ENCODE peak calls at places on chromosomes 2 and 18, in four cellular contexts. One of them, this sample, is unnamed.

GRCh38 chr2:185179783-185180182 is 558.8 kb upstream of the FSIP2 start:
- DNase-seq in H1: no peak
- DNase-seq in GM12878: no peak
- DNase-seq in K562: no peak
- DNase-seq in this sample: no peak

GRCh38 chr2:117693166-117693565 is 121.3 kb upstream of the DDX18 start:
- DNase-seq in H1: no peak
- DNase-seq in GM12878: no peak
- DNase-seq in K562: no peak
- DNase-seq in this sample: no peak

GRCh38 chr2:230866704-230867561 is 2.2 kb downstream of the ITM2C start:
- DNase-seq in H1: peak
- DNase-seq in GM12878: no peak
- DNase-seq in K562: no peak
- DNase-seq in this sample: no peak

GRCh38 chr18:63320690-63321265 is 1.2 kb upstream of the BCL2 start:
- DNase-seq in H1: peak
- DNase-seq in GM12878: no peak
- DNase-seq in K562: peak
- DNase-seq in this sample: no peak

GRCh38 chr2:42028571-42029148 is 19.2 kb upstream of the PKDCC start:
- DNase-seq in H1: no peak
- DNase-seq in GM12878: peak
- DNase-seq in K562: no peak
- DNase-seq in this sample: no peak

GRCh38 chr2:233817305-233817980 is 36.9 kb downstream of the HJURP start:
- DNase-seq in H1: no peak
- DNase-seq in GM12878: no peak
- DNase-seq in K562: no peak
- DNase-seq in this sample: no peak

GRCh38 chr2:225400060-225400511 is 576 bp downstream of the NYAP2 start:
- DNase-seq in H1: peak
- DNase-seq in GM12878: no peak
- DNase-seq in K562: no peak
- DNase-seq in this sample: no peak

GRCh38 chr2:67994716-67995115 is 68.1 kb downstream of the C1D start:
- DNase-seq in H1: no peak
- DNase-seq in GM12878: no peak
- DNase-seq in K562: no peak
- DNase-seq in this sample: no peak

GRCh38 chr2:175880-176800 is 87.7 kb downstream of the SH3YL1 start:
- DNase-seq in H1: no peak
- DNase-seq in GM12878: no peak
- DNase-seq in K562: no peak
- DNase-seq in this sample: no peak

GRCh38 chr2:10664652-10665051 is 25.1 kb downstream of the NOL10 start:
- DNase-seq in H1: no peak
- DNase-seq in GM12878: no peak
- DNase-seq in K562: no peak
- DNase-seq in this sample: no peak

GRCh38 chr18:58538604-58539386 is 90.1 kb downstream of the ALPK2 start:
- DNase-seq in H1: no peak
- DNase-seq in GM12878: no peak
- DNase-seq in K562: no peak
- DNase-seq in this sample: no peak

GRCh38 chr18:34018358-34018757 is 206.4 kb downstream of the NOL4 start:
- DNase-seq in H1: no peak
- DNase-seq in GM12878: no peak
- DNase-seq in K562: no peak
- DNase-seq in this sample: no peak

GRCh38 chr2:68925298-68925885 is 27.3 kb downstream of the GKN2 start:
- DNase-seq in H1: no peak
- DNase-seq in GM12878: peak
- DNase-seq in K562: peak
- DNase-seq in this sample: peak

GRCh38 chr18:3596324-3597158 is 146.6 kb downstream of the TGIF1 start:
- DNase-seq in H1: no peak
- DNase-seq in GM12878: no peak
- DNase-seq in K562: peak
- DNase-seq in this sample: no peak

GRCh38 chr18:60722742-60723141 is 350.2 kb upstream of the MC4R start:
- DNase-seq in H1: no peak
- DNase-seq in GM12878: no peak
- DNase-seq in K562: no peak
- DNase-seq in this sample: no peak

GRCh38 chr18:7645756-7646155 is 78.6 kb downstream of the PTPRM start:
- DNase-seq in H1: no peak
- DNase-seq in GM12878: no peak
- DNase-seq in K562: no peak
- DNase-seq in this sample: no peak

GRCh38 chr18:60543646-60544045 is 171.1 kb upstream of the MC4R start:
- DNase-seq in H1: no peak
- DNase-seq in GM12878: no peak
- DNase-seq in K562: no peak
- DNase-seq in this sample: no peak

GRCh38 chr2:174949988-174950687 is 55.0 kb downstream of the CHN1 start:
- DNase-seq in H1: no peak
- DNase-seq in GM12878: no peak
- DNase-seq in K562: no peak
- DNase-seq in this sample: no peak

GRCh38 chr2:166625670-166626069 is 131.6 kb upstream of the SCN7A start:
- DNase-seq in H1: no peak
- DNase-seq in GM12878: no peak
- DNase-seq in K562: no peak
- DNase-seq in this sample: no peak

GRCh38 chr18:23317975-23318675 is 135.0 kb upstream of the RIOK3 start:
- DNase-seq in H1: no peak
- DNase-seq in GM12878: no peak
- DNase-seq in K562: no peak
- DNase-seq in this sample: no peak

GRCh38 chr18:32372381-32373061 is 98.2 kb downstream of the GAREM1 start:
- DNase-seq in H1: no peak
- DNase-seq in GM12878: no peak
- DNase-seq in K562: no peak
- DNase-seq in this sample: no peak

GRCh38 chr18:68034293-68034692 is 517.8 kb upstream of the DSEL start:
- DNase-seq in H1: no peak
- DNase-seq in GM12878: no peak
- DNase-seq in K562: no peak
- DNase-seq in this sample: no peak

GRCh38 chr2:168740360-168740759 is 62.1 kb upstream of the NOSTRIN start:
- DNase-seq in H1: no peak
- DNase-seq in GM12878: no peak
- DNase-seq in K562: no peak
- DNase-seq in this sample: no peak

GRCh38 chr2:188495990-188496431 is 204.3 kb downstream of the GULP1 start:
- DNase-seq in H1: no peak
- DNase-seq in GM12878: no peak
- DNase-seq in K562: peak
- DNase-seq in this sample: no peak

GRCh38 chr18:11176416-11176815 is 27.0 kb upstream of the PIEZO2 start:
- DNase-seq in H1: no peak
- DNase-seq in GM12878: no peak
- DNase-seq in K562: no peak
- DNase-seq in this sample: no peak

GRCh38 chr2:176079851-176080539 is 3.8 kb downstream of the EVX2 start:
- DNase-seq in H1: peak
- DNase-seq in GM12878: no peak
- DNase-seq in K562: peak
- DNase-seq in this sample: no peak

GRCh38 chr2:200172944-200173481 is 133.5 kb upstream of the SPATS2L start:
- DNase-seq in H1: no peak
- DNase-seq in GM12878: no peak
- DNase-seq in K562: no peak
- DNase-seq in this sample: no peak

GRCh38 chr2:9251154-9252001 is 44.8 kb downstream of the ASAP2 start:
- DNase-seq in H1: no peak
- DNase-seq in GM12878: no peak
- DNase-seq in K562: no peak
- DNase-seq in this sample: no peak

GRCh38 chr2:42804338-42804737 is 12.0 kb upstream of the HAAO start:
- DNase-seq in H1: no peak
- DNase-seq in GM12878: no peak
- DNase-seq in K562: no peak
- DNase-seq in this sample: no peak

GRCh38 chr2:174590928-174591648 is 6.5 kb downstream of the WIPF1 start:
- DNase-seq in H1: no peak
- DNase-seq in GM12878: no peak
- DNase-seq in K562: no peak
- DNase-seq in this sample: no peak

GRCh38 chr2:79717364-79718007 is 204.6 kb downstream of the CTNNA2 start:
- DNase-seq in H1: no peak
- DNase-seq in GM12878: no peak
- DNase-seq in K562: no peak
- DNase-seq in this sample: peak

GRCh38 chr2:136384541-136385303 is 266.8 kb upstream of the CXCR4 start:
- DNase-seq in H1: no peak
- DNase-seq in GM12878: no peak
- DNase-seq in K562: peak
- DNase-seq in this sample: peak

GRCh38 chr2:46096272-46096671 is 200.9 kb upstream of the EPAS1 start:
- DNase-seq in H1: no peak
- DNase-seq in GM12878: no peak
- DNase-seq in K562: no peak
- DNase-seq in this sample: no peak

GRCh38 chr18:48959921-48960920 is 9.5 kb upstream of the SMAD7 start:
- DNase-seq in H1: no peak
- DNase-seq in GM12878: no peak
- DNase-seq in K562: no peak
- DNase-seq in this sample: no peak

DNA sequence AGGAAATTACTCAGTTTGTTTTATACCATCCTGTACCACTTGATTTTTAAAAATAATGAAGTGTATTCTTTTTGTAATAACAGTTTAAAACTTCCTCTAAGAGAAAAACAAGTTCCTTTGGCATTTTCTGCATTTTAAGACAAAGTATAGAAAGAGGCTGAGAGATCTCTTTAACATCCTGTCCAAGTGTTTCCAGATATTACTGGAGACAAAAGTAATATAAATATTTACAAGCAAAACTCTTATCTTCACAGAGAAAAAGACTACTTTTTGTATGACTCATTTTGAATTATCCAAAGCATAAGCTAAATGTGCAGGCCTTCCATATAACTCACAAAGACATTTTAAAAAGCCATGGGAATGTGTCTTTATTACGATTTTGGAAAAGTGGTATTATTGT is 221.1 kb downstream of the RDH14 start:
- DNase-seq in H1: no peak
- DNase-seq in GM12878: no peak
- DNase-seq in K562: no peak
- DNase-seq in this sample: no peak
- TF ChIP-seq SIN3A in H1: no peak
- TF ChIP-seq SIN3A in GM12878: no peak
- TF ChIP-seq SIN3A in K562: no peak
- TF ChIP-seq SIN3A in this sample: no peak

GRCh38 chr18:73840319-73841065 is 307.1 kb downstream of the FBXO15 start:
- DNase-seq in H1: no peak
- DNase-seq in GM12878: no peak
- DNase-seq in K562: no peak
- DNase-seq in this sample: no peak

GRCh38 chr18:73841661-73842060 is 306.0 kb downstream of the FBXO15 start:
- DNase-seq in H1: no peak
- DNase-seq in GM12878: no peak
- DNase-seq in K562: no peak
- DNase-seq in this sample: no peak

GRCh38 chr18:73839441-73839840 is 308.2 kb downstream of the FBXO15 start:
- DNase-seq in H1: no peak
- DNase-seq in GM12878: no peak
- DNase-seq in K562: no peak
- DNase-seq in this sample: no peak

GRCh38 chr18:73848656-73849055 is 299.0 kb downstream of the FBXO15 start:
- DNase-seq in H1: no peak
- DNase-seq in GM12878: no peak
- DNase-seq in K562: no peak
- DNase-seq in this sample: no peak

DNA sequence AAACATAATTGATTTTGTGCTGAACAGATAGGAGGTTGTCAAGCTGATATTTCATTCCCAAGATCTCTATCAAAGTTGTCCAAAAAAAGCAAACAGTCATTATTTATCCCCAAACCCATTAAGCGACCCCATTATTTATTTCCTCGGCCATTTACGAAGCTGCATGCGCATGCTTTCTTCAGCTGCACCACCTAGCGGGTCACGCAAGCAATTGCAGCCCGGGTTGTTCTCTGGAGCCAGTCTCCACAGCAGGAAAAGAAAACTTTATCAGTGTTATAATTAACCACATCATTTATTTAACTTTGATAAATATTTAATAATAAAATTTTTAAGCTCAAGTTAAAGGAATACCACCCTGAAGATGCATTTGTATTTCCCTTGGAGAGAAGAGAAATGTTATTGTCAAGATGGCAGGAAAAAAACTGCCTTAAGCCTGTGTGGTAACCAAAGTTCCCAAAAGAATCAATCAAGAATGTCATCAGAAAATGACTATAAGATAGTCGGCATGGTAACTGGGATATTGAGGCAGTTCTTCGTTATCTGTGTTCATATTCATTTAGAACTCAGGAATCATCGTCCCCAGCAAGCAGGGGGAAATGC is 304.7 kb downstream of the FBXO15 start:
- DNase-seq in H1: peak
- DNase-seq in GM12878: peak
- DNase-seq in K562: peak
- DNase-seq in this sample: peak
- TF ChIP-seq SIN3A in H1: no peak
- TF ChIP-seq SIN3A in GM12878: no peak
- TF ChIP-seq SIN3A in K562: no peak
- TF ChIP-seq SIN3A in this sample: no peak

DNA sequence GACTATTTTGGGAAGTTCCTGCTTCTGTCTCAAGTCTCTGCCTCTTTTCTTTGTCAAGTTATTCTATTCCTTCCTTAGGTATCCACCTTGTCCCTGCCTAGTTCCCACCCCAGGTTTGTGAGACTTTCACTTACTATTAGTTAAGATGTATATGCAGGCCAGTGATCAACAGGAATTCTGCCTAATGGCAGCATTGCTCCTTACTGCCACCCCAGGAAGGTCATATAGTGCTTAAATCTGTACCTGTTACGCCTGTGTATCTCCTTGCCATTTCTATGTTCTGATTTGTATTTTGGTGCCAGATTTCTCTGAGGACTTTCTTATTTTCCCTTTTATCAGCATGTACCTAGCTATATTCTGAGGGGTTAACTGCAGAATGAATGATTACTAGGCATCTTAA is 746.0 kb upstream of the TMEFF2 start:
- DNase-seq in H1: no peak
- DNase-seq in GM12878: no peak
- DNase-seq in K562: no peak
- DNase-seq in this sample: no peak
- TF ChIP-seq SIN3A in H1: no peak
- TF ChIP-seq SIN3A in GM12878: no peak
- TF ChIP-seq SIN3A in K562: no peak
- TF ChIP-seq SIN3A in this sample: no peak

GRCh38 chr2:154261473-154262027 is 389.8 kb downstream of the GALNT13 start:
- DNase-seq in H1: no peak
- DNase-seq in GM12878: no peak
- DNase-seq in K562: no peak
- DNase-seq in this sample: no peak
- TF ChIP-seq SIN3A in H1: no peak
- TF ChIP-seq SIN3A in GM12878: no peak
- TF ChIP-seq SIN3A in K562: no peak
- TF ChIP-seq SIN3A in this sample: no peak

This sample was measured in Panc1.